ENCODE peak calls at places on chromosomes 4 and X, in nine cellular contexts. S is tibial nerve; X is testis; J is MM.1S; U is OCI-LY7; O is tibial artery; P is CD4-positive, CD25-positive, alpha-beta regulatory T cell; V is lower lobe of right lung; H is CD8-positive, alpha-beta T cell. W is an unnamed sample. For H3K4me1, the result is how much of the 10 kb centered on the place peaks cover.

GRCh38 chr4:137360701-137361213 is 171.5 kb downstream of the PCDH18 start:
- DNase-seq in S (no peak), U (no peak), X (no peak), H (no peak), O (no peak), P (no peak), V (no peak), J (no peak), W (no peak)

GRCh38 chrX:124231454-124231853 is 101.0 kb upstream of the TEX13D start:
- DNase-seq in H (no peak), O (no peak), S (no peak), P (no peak), U (no peak), X (no peak), V (no peak), J (no peak), W (no peak)

GRCh38 chr4:182917182-182918043 is at the start of gene DCTD:
- DNase-seq in H (peak), V (peak), U (peak), J (peak), S (peak), X (peak), P (peak), O (peak), W (peak)

GRCh38 chrX:7270018-7270417 is 122.1 kb upstream of the PUDP start:
- DNase-seq in O (no peak), S (no peak), H (no peak), P (no peak), V (no peak), X (no peak), U (no peak), J (no peak), W (no peak)

GRCh38 chrX:13651150-13651549 is 1.8 kb upstream of the TCEANC start:
- DNase-seq in P (no peak), S (no peak), X (no peak), O (no peak), V (no peak), U (no peak), J (no peak), H (no peak), W (no peak)

GRCh38 chrX:51891245-51891644 is 2.2 kb upstream of the MAGED1 start:
- DNase-seq in U (no peak), O (no peak), P (no peak), H (no peak), J (no peak), V (no peak), S (no peak), X (no peak), W (no peak)

GRCh38 chr4:57763070-57763469 is 652.9 kb upstream of the IGFBP7 start:
- DNase-seq in J (no peak), V (no peak), X (no peak), O (no peak), P (no peak), H (no peak), U (no peak), S (no peak), W (no peak)

GRCh38 chrX:130523460-130524394 is 121.9 kb downstream of the RBMX2 start:
- DNase-seq in J (no peak), O (peak), V (peak), P (no peak), X (peak), H (no peak), S (peak), U (no peak), W (peak)

GRCh38 chr4:2484993-2485392 is 16.1 kb downstream of the RNF4 start:
- DNase-seq in O (peak), J (peak), X (peak), P (peak), U (peak), H (peak), S (peak), V (peak), W (peak)

GRCh38 chrX:46254623-46255022 is 290.6 kb downstream of the ZNF674 start:
- DNase-seq in J (no peak), V (no peak), H (no peak), O (no peak), X (no peak), U (no peak), S (no peak), P (no peak), W (no peak)

GRCh38 chrX:130184168-130184567 is 12.4 kb downstream of the RAB33A start:
- DNase-seq in P (no peak), J (no peak), O (no peak), V (no peak), H (no peak), U (no peak), S (no peak), X (no peak), W (no peak)

GRCh38 chr4:2080429-2081300 is 21.5 kb downstream of the NAT8L start:
- DNase-seq in U (no peak), J (no peak), S (no peak), X (peak), P (no peak), V (no peak), H (no peak), O (no peak), W (no peak)

GRCh38 chr4:165580379-165580905 is 201.6 kb downstream of the CPE start:
- DNase-seq in V (no peak), P (no peak), O (peak), H (no peak), X (no peak), S (no peak), J (no peak), U (no peak), W (no peak)

GRCh38 chr4:2458546-2459491 is 10.1 kb upstream of the RNF4 start:
- DNase-seq in O (no peak), V (no peak), J (no peak), H (no peak), S (no peak), U (no peak), P (no peak), X (no peak), W (no peak)

GRCh38 chrX:12709047-12709446 is 82.2 kb upstream of the PRPS2 start:
- DNase-seq in O (no peak), U (no peak), P (no peak), V (no peak), H (no peak), X (no peak), J (no peak), S (no peak), W (no peak)

GRCh38 chr4:24210332-24210902 is 320.6 kb upstream of the PPARGC1A start:
- DNase-seq in H (no peak), U (no peak), S (peak), X (no peak), J (no peak), O (peak), P (no peak), V (peak), W (no peak)

GRCh38 chr4:15027921-15028435 is 25.7 kb downstream of the CPEB2 start:
- DNase-seq in J (no peak), O (no peak), H (no peak), X (no peak), V (no peak), U (no peak), S (no peak), P (no peak), W (no peak)

GRCh38 chr4:91366561-91366960 is 937.2 kb upstream of the GRID2 start:
- DNase-seq in U (no peak), P (no peak), H (no peak), O (no peak), X (no peak), S (no peak), V (no peak), J (no peak), W (no peak)

GRCh38 chr4:81687470-81687869 is 215.8 kb upstream of the RASGEF1B start:
- DNase-seq in P (no peak), X (no peak), J (peak), O (no peak), S (no peak), V (no peak), U (no peak), H (no peak), W (no peak)

GRCh38 chrX:84453351-84454246 is 48.7 kb downstream of the HDX start:
- DNase-seq in J (no peak), S (no peak), O (no peak), X (peak), H (no peak), U (no peak), V (no peak), P (no peak), W (peak)

GRCh38 chr4:41359836-41360213 is 103.1 kb downstream of the UCHL1 start:
- DNase-seq in H (no peak), S (no peak), V (no peak), P (no peak), O (no peak), J (no peak), U (no peak), X (no peak), W (no peak)

GRCh38 chr4:83334425-83335241 is at the start of gene HPSE:
- DNase-seq in X (peak), O (peak), J (peak), S (peak), V (peak), P (peak), H (peak), U (peak), W (peak)

GRCh38 chrX:138939038-138939437 is 227.5 kb upstream of the FGF13 start:
- DNase-seq in S (no peak), O (no peak), X (no peak), H (no peak), P (no peak), J (no peak), U (no peak), V (no peak), W (no peak)

GRCh38 chr4:14025093-14025492 is 397.6 kb upstream of the BOD1L1 start:
- DNase-seq in P (no peak), O (no peak), U (no peak), X (no peak), S (no peak), V (no peak), H (no peak), J (no peak), W (no peak)

GRCh38 chr4:186820371-186820990 is 96.8 kb upstream of the FAT1 start:
- DNase-seq in X (peak), U (no peak), J (no peak), S (no peak), V (peak), P (no peak), O (no peak), H (no peak), W (peak)

GRCh38 chrX:140249122-140249521 is 255.7 kb downstream of the SOX3 start:
- DNase-seq in O (no peak), H (no peak), U (no peak), P (no peak), X (no peak), J (no peak), S (no peak), V (no peak), W (no peak)

GRCh38 chr4:5003372-5003857 is 15.8 kb downstream of the CYTL1 start:
- DNase-seq in S (no peak), P (no peak), V (no peak), H (no peak), O (no peak), X (no peak), U (no peak), J (no peak), W (no peak)

GRCh38 chrX:8783100-8784098 is 17.8 kb downstream of the FAM9A start:
- DNase-seq in V (no peak), S (peak), J (peak), X (peak), O (no peak), P (peak), H (peak), U (no peak), W (no peak)

GRCh38 chr4:110033994-110034393 is 121.3 kb downstream of the EGF start:
- DNase-seq in J (peak), S (peak), V (no peak), H (no peak), U (no peak), P (no peak), O (peak), X (no peak), W (no peak)

GRCh38 chr4:153153339-153153851 is 50.8 kb upstream of the TRIM2 start:
- DNase-seq in X (peak), H (peak), P (peak), O (no peak), J (peak), V (peak), U (peak), S (no peak), W (peak)

GRCh38 chr4:7852568-7853185 is 87.0 kb downstream of the AFAP1 start:
- DNase-seq in S (peak), X (peak), H (no peak), O (no peak), J (no peak), U (no peak), P (no peak), V (no peak), W (no peak)

GRCh38 chrX:13845721-13846378 is 29.0 kb upstream of the GPM6B start:
- DNase-seq in V (no peak), S (no peak), H (no peak), O (no peak), U (no peak), P (no peak), J (no peak), X (peak), W (no peak)

GRCh38 chr4:87108142-87108546 is 112.3 kb downstream of the KLHL8 start:
- DNase-seq in O (peak), H (no peak), U (no peak), J (no peak), P (no peak), S (peak), V (no peak), X (no peak), W (no peak)

GRCh38 chrX:104136241-104137019 is 20.4 kb downstream of the SLC25A53 start:
- DNase-seq in J (peak), X (peak), U (peak), V (no peak), H (peak), S (peak), P (peak), O (peak), W (peak)

GRCh38 chr4:7160951-7161440 is 31.3 kb upstream of the SORCS2 start:
- DNase-seq in P (no peak), V (no peak), H (no peak), S (no peak), J (no peak), O (no peak), X (peak), U (no peak), W (no peak)

DNA sequence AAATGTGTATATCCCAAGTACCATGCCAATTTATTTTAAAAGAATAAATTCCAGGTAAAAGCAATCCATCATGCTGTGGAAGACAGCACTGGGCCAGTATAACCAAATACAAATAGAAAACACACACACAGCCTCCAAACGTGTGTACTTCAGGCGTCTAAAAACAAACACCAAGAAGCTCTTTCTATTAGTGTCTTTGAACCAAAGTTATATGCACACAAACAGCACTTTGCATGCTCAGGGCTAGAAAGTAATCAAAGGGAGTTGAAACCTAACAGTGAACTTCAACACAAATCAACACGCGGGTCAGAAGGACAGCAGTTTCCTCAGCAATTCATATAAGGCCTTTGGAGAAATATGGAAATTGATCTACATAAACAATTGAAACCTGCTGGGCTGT is 15.4 kb downstream of the GASK1B start:
- DNase-seq in V (no peak), S (no peak), J (no peak), H (no peak), X (no peak), O (no peak), P (no peak), U (no peak), W (no peak)
- H3K4me1 ChIP-seq in V (under half), S (under half), J (under half), H (under half), X (under half), O (under half), P (under half), U (under half), W (half or more)

DNA sequence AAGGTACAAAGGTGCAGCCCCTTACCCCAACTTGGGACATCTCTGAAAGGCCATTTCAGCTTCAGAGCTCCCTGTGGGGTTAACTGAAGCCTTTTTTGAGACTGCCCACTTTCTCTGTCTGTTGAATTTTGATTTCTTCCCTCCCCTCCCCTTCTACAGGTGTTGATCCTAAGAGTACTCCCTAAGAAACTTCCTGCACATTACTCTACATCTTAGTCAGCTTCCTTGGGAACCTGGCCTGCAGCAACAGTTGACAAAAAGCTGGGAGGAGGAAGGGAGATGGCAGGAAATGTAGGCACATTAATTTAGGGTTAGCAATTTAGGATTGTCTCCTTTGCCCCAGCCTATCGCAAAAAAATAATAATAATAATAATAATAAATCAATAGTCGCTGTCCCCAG is 1.2 kb upstream of the IDS start:
- DNase-seq in O (no peak), J (no peak), V (no peak), X (no peak), U (no peak), H (peak), S (no peak), P (no peak), W (no peak)
- H3K27ac ChIP-seq in O (no peak), J (no peak), V (no peak), X (no peak), U (no peak), H (peak), S (no peak), P (peak), W (no peak)

DNA sequence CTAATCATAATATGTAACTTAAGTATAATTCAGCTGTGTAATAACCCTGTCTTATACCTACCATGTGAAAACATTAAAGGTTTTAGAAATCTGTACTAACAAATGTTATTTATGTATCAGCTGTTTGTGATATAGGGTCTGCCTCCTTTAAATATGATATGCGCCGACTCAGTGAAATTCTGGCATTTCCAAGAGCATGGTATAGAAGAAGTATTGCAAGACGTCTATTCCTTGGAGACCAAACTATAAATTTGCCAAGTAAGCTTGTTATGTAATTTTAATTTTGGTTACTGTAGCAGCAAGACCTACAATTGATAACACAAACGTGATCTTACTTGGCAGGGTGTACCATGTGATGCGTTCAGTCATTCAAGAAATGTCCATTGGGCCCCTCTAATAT is 32.3 kb upstream of the ADAD1 start:
- DNase-seq in U (no peak), X (no peak), P (no peak), J (no peak), O (no peak), S (no peak), H (no peak), V (no peak), W (no peak)
- H3K4me1 ChIP-seq in U (under half), X (under half), P (under half), J (under half), O (under half), S (under half), H (under half), V (under half), W (under half)

GRCh38 chr4:25870081-25870480 is 7.3 kb upstream of the SEL1L3 start:
- DNase-seq in J (peak), S (no peak), V (no peak), U (peak), H (no peak), O (no peak), P (no peak), X (no peak), W (no peak)

GRCh38 chr4:25874641-25875040 is 11.9 kb upstream of the SEL1L3 start:
- DNase-seq in S (no peak), O (no peak), U (peak), H (no peak), X (no peak), V (no peak), J (no peak), P (no peak), W (no peak)

GRCh38 chr4:25875281-25875745 is 12.5 kb upstream of the SEL1L3 start:
- DNase-seq in P (no peak), H (no peak), S (no peak), J (peak), X (no peak), O (no peak), U (peak), V (no peak), W (no peak)

GRCh38 chr4:25872851-25873631 is 10.3 kb upstream of the SEL1L3 start:
- DNase-seq in P (no peak), O (no peak), H (no peak), U (peak), J (no peak), V (no peak), S (no peak), X (no peak), W (no peak)

DNA sequence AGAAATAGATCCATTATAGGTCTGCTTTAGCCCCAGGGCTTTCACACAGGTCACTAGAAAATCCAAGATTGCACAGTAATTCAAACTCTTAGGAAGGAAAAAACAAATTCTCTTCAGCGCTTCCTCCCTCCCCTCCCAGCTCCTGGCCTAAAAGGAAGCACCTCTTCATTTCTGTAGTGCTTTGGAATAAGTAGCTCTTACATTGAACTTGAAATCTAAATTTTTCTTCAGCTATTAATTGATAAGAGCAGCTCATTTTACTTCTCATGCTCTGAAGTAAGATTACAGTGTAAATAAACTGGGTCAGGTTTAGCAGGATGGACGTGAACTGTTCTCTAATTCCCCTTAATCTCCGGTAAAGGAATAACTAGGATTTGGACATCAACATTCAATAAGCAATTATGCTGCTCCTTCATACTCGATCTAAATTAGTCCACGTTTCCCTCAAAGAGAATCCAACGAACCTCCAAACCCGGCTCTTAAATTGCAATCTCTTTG is 10.9 kb upstream of the SEL1L3 start:
- DNase-seq in V (no peak), X (no peak), H (no peak), J (no peak), P (no peak), U (no peak), S (no peak), O (no peak), W (no peak)
- H3K27ac ChIP-seq in V (no peak), X (no peak), H (no peak), J (no peak), P (no peak), U (peak), S (no peak), O (no peak), W (no peak)